ENCODE peak calls at places on chromosomes 12 and 14, in four cellular contexts. M is heart right ventricle, L is right cardiac atrium, I is mucosa of descending colon. T is an unnamed sample. For H3K4me1, the result is how much of the 10 kb centered on the place peaks cover.

GRCh38 chr14:37591941-37592287 is 3.1 kb downstream of the FOXA1 start:
- DNase-seq in M (no peak), I (peak), L (peak), T (peak)

GRCh38 chr14:100680439-100681051 is 46.1 kb upstream of the DLK1 start:
- DNase-seq in L (no peak), M (peak), I (no peak), T (no peak)

GRCh38 chr14:94396628-94397210 is 8.3 kb upstream of the SERPINA1 start:
- DNase-seq in I (no peak), M (no peak), L (no peak), T (no peak)

GRCh38 chr12:8157484-8158198 is 826 bp downstream of the ZNF705A start:
- DNase-seq in I (no peak), M (no peak), L (no peak), T (no peak)

GRCh38 chr12:90987101-90987500 is 17.7 kb downstream of the EPYC start:
- DNase-seq in I (no peak), L (no peak), M (no peak), T (no peak)

GRCh38 chr12:80320121-80320678 is 123.8 kb upstream of the PTPRQ start:
- DNase-seq in L (no peak), M (no peak), I (no peak), T (no peak)

GRCh38 chr14:87483651-87484260 is 509.2 kb downstream of the GALC start:
- DNase-seq in M (no peak), I (no peak), L (no peak), T (no peak)

GRCh38 chr12:49088190-49088931 is 6.2 kb downstream of the DHH start:
- DNase-seq in M (peak), L (peak), I (peak), T (peak)

GRCh38 chr14:66137076-66137475 is 349.1 kb upstream of the CCDC196 start:
- DNase-seq in M (no peak), I (no peak), L (no peak), T (no peak)

GRCh38 chr12:58416211-58416610 is 474.8 kb downstream of the ATP23 start:
- DNase-seq in I (no peak), L (no peak), M (no peak), T (no peak)

GRCh38 chr14:61107896-61108295 is 126.9 kb downstream of the SLC38A6 start:
- DNase-seq in I (no peak), M (no peak), L (no peak), T (no peak)

GRCh38 chr14:92105845-92106094 is 612 bp downstream of the ATXN3 start:
- DNase-seq in L (peak), M (peak), I (peak), T (peak)

GRCh38 chr12:24615967-24616411 is 332.9 kb downstream of the BCAT1 start:
- DNase-seq in I (no peak), M (no peak), L (no peak), T (no peak)

GRCh38 chr14:34810028-34810427 is 65.1 kb downstream of the BAZ1A start:
- DNase-seq in I (no peak), L (no peak), M (no peak), T (no peak)

GRCh38 chr14:78414172-78414571 is 244.0 kb downstream of the NRXN3 start:
- DNase-seq in M (no peak), L (no peak), I (no peak), T (no peak)

GRCh38 chr12:10214877-10215267 is 2.2 kb downstream of the GABARAPL1 start:
- DNase-seq in M (no peak), I (no peak), L (no peak), T (no peak)

GRCh38 chr12:50764116-50764860 is 387 bp downstream of the ATF1 start:
- DNase-seq in M (no peak), L (peak), I (peak), T (no peak)

GRCh38 chr12:8867009-8867408 is 44.6 kb downstream of the A2ML1 start:
- DNase-seq in I (no peak), M (no peak), L (no peak), T (no peak)

GRCh38 chr14:79136437-79137430 is 966.6 kb downstream of the NRXN3 start:
- DNase-seq in I (no peak), M (no peak), L (no peak), T (no peak)

GRCh38 chr14:33837943-33838683 is 112.8 kb downstream of the EGLN3 start:
- DNase-seq in M (no peak), L (no peak), I (no peak), T (peak)

GRCh38 chr12:6333566-6333965 is 8.3 kb downstream of the TNFRSF1A start:
- DNase-seq in I (no peak), M (no peak), L (peak), T (no peak)

GRCh38 chr12:110467847-110468211 is 228 bp downstream of the GPN3 start:
- DNase-seq in I (no peak), M (no peak), L (no peak), T (no peak)

GRCh38 chr12:110468212-110469048 is at the start of the genes FAM216A and GPN3:
- DNase-seq in M (peak), L (peak), I (peak), T (peak)

GRCh38 chr12:110466791-110467190 is 1.3 kb downstream of the GPN3 start:
- DNase-seq in I (no peak), L (no peak), M (no peak), T (no peak)

GRCh38 chr12:110465024-110465423 is 3.0 kb downstream of the GPN3 start:
- DNase-seq in M (no peak), L (no peak), I (no peak), T (no peak)
- H3K4me1 ChIP-seq in M (under half), L (under half), I (under half), T (under half)

GRCh38 chr12:121530600-121531355 is 50.0 kb downstream of the KDM2B start:
- DNase-seq in I (peak), M (peak), L (peak), T (peak)
- H3K4me1 ChIP-seq in I (under half), M (half or more), L (under half), T (under half)

GRCh38 chr14:90608281-90608680 is 207.9 kb downstream of the TTC7B start:
- DNase-seq in I (no peak), L (no peak), M (no peak), T (no peak)

GRCh38 chr14:90606434-90606833 is 209.6 kb downstream of the CALM1 start:
- DNase-seq in M (no peak), L (no peak), I (no peak), T (no peak)

GRCh38 chr14:90605430-90605829 is 208.6 kb downstream of the CALM1 start:
- DNase-seq in L (no peak), M (no peak), I (no peak), T (no peak)

GRCh38 chr14:90608925-90609324 is 207.3 kb downstream of the TTC7B start:
- DNase-seq in M (no peak), I (no peak), L (no peak), T (no peak)

DNA sequence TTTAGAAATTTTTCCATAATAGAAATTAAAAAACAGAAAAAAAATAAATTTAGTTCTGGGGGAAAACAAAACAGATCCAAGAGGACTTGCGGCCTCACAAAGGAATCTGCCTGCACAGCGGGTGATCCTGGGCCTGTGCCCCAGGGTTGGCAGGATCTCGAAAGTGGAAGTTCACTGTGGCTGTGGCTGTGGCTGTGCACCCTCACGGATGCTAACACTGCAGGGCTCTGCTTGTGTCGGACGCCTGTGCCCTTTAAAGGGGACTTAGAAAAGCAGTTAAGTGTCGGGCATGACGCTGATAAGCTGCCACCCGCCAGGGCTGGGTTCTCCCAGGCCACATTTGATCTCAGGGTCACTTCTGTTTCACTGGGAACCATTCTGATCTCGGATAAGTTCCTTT is 209.1 kb downstream of the TTC7B start:
- DNase-seq in L (no peak), M (no peak), I (no peak), T (no peak)
- H3K4me1 ChIP-seq in L (under half), M (under half), I (under half), T (under half)

GRCh38 chr14:74614508-74615495 is 2.8 kb upstream of the LTBP2 start:
- DNase-seq in M (no peak), L (no peak), I (no peak), T (no peak)
- H3K4me1 ChIP-seq in M (half or more), L (under half), I (under half), T (under half)

GRCh38 chr12:114703060-114703493 is 19.1 kb upstream of the TBX3 start:
- DNase-seq in I (no peak), M (no peak), L (no peak), T (no peak)
- H3K4me1 ChIP-seq in I (under half), M (under half), L (under half), T (under half)

GRCh38 chr12:113224955-113225354 is 3.7 kb downstream of the TPCN1 start:
- DNase-seq in M (no peak), I (no peak), L (no peak), T (no peak)
- H3K4me1 ChIP-seq in M (half or more), I (under half), L (under half), T (under half)

DNA sequence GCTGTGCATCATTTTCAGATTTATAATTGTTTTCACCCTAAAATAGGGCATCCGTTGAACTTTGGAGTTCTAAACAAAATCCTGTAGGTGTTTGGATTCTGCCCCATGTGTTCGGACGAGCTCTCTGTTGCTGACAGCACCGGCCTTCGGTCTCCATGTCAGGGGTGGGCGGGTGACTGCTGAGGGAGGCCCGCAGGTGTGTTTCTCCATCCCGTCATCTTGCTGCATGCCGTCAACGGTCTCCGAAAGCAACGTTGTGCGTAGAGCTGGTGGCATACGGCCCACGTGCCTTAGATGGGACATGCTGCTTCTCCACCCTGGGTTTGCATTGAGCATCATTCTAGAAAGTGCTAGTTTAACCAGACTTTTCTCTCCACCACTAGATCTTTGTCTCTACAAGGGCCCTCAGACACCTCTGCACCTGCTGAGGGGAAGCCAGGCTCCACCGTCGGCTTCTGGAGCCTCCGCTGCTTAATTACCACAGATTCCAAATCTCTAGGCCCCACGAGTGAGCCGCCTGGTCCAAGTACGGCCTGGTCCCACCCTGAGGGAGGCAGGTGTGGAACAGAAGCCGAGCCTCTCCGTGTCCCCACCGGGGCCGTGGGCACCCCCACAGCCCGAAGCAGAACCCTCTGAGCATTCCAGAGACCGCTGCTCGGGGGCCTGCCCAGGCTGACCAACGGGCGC is 15.7 kb upstream of the AMN start:
- DNase-seq in L (no peak), M (no peak), I (no peak), T (no peak)
- H3K4me1 ChIP-seq in L (under half), M (under half), I (under half), T (under half)

GRCh38 chr14:95519699-95520098 is 3.2 kb upstream of the SYNE3 start:
- DNase-seq in I (peak), L (peak), M (peak), T (no peak)

GRCh38 chr14:95521001-95521400 is 4.6 kb upstream of the SYNE3 start:
- DNase-seq in M (no peak), L (no peak), I (no peak), T (no peak)

GRCh38 chr14:95522116-95522515 is 5.7 kb upstream of the SYNE3 start:
- DNase-seq in I (no peak), L (peak), M (no peak), T (no peak)

GRCh38 chr14:95518045-95518751 is 1.7 kb upstream of the SYNE3 start:
- DNase-seq in L (no peak), I (no peak), M (no peak), T (peak)

DNA sequence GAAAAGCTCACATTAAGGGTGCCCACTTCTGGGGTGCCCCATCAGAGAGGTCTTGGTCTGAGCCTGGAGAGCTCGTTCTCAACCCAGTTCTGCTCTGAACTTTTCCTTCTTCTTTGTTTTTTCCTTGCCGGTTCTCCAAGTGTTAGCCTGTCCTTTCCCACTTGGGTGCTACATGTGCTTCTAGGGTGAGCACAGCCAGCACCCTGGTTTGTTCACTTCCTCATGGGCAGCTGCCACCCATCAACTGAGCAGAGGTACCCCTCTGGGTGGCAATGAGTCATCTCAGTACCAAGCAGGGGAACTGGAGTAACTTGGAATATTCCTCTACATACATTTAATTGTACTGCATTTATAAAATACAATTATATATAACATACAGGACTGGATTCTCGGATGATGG is 3.9 kb upstream of the SYNE3 start:
- DNase-seq in M (no peak), I (peak), L (no peak), T (no peak)
- H3K4me1 ChIP-seq in M (half or more), I (half or more), L (under half), T (under half)

GRCh38 chr14:105328070-105328677 is 13.6 kb downstream of the PACS2 start:
- DNase-seq in I (no peak), M (no peak), L (peak), T (no peak)

GRCh38 chr14:105325716-105326567 is 11.4 kb downstream of the PACS2 start:
- DNase-seq in L (peak), M (no peak), I (no peak), T (no peak)

GRCh38 chr14:105326568-105326867 is 12.0 kb downstream of the PACS2 start:
- DNase-seq in L (no peak), I (no peak), M (no peak), T (no peak)

GRCh38 chr14:105328678-105329390 is 14.3 kb downstream of the PACS2 start:
- DNase-seq in L (peak), I (no peak), M (no peak), T (no peak)

GRCh38 chr14:105326891-105327694 is 12.5 kb downstream of the PACS2 start:
- DNase-seq in M (no peak), I (no peak), L (peak), T (no peak)
- H3K4me1 ChIP-seq in M (half or more), I (under half), L (under half), T (under half)

GRCh38 chr14:22026527-22026926 is 352.9 kb upstream of the OR4E1 start:
- DNase-seq in L (no peak), I (no peak), M (no peak), T (peak)
- H3K4me1 ChIP-seq in L (under half), I (under half), M (under half), T (under half)

T was measured in small intestine.